ENCODE peak calls at places on chromosomes 1 and 21, in five cellular contexts. H is lung; Y is esophagus muscularis mucosa; K is CD4-positive, alpha-beta T cell; A is neural progenitor cell. X is an unnamed sample.

GRCh38 chr21:17257784-17258183 is 255.1 kb upstream of the CXADR start:
- DNase-seq in K (no peak), H (no peak), Y (no peak), A (no peak), X (peak; percentile 25)

GRCh38 chr1:176989754-176990153 is 174.8 kb downstream of the ASTN1 start:
- DNase-seq in K (no peak), Y (no peak), A (no peak), H (no peak), X (no peak)

GRCh38 chr1:64677471-64677870 is 67.4 kb upstream of the RAVER2 start:
- DNase-seq in K (no peak), Y (no peak), A (no peak), H (no peak), X (no peak)

GRCh38 chr1:38028105-38028591 is 15.6 kb downstream of the UTP11 start:
- DNase-seq in K (no peak), A (no peak), Y (no peak), H (no peak), X (peak; percentile 63)

GRCh38 chr1:178942285-178943218 is 71.7 kb upstream of the ANGPTL1 start:
- DNase-seq in K (no peak), Y (peak; percentile 78), A (no peak), H (peak; percentile 21), X (no peak)

GRCh38 chr21:27693376-27693775 is 726.5 kb upstream of the ADAMTS5 start:
- DNase-seq in H (no peak), Y (no peak), A (no peak), K (no peak), X (peak; percentile 96)

GRCh38 chr1:172638885-172639831 is 19.7 kb upstream of the FASLG start:
- DNase-seq in H (no peak), Y (no peak), A (no peak), K (peak; percentile 56), X (peak; percentile 99)

GRCh38 chr1:59150537-59151386 is 146.1 kb upstream of the FGGY start:
- DNase-seq in A (no peak), Y (peak; percentile 95), K (no peak), H (peak; percentile 60), X (peak; percentile 97)

GRCh38 chr1:231691618-231692259 is 65.1 kb downstream of the DISC1 start:
- DNase-seq in Y (no peak), K (no peak), A (peak; percentile 64), H (no peak), X (no peak)

GRCh38 chr21:17803536-17803935 is 15.6 kb downstream of the C21orf91 start:
- DNase-seq in Y (no peak), K (no peak), H (no peak), A (no peak), X (no peak)

GRCh38 chr1:85976806-85977205 is 179.8 kb downstream of the COL24A1 start:
- DNase-seq in H (no peak), A (no peak), K (no peak), Y (no peak), X (no peak)

GRCh38 chr1:107820797-107821196 is 144.2 kb downstream of the VAV3 start:
- DNase-seq in H (no peak), K (no peak), Y (no peak), A (no peak), X (peak; percentile 25)

DNA sequence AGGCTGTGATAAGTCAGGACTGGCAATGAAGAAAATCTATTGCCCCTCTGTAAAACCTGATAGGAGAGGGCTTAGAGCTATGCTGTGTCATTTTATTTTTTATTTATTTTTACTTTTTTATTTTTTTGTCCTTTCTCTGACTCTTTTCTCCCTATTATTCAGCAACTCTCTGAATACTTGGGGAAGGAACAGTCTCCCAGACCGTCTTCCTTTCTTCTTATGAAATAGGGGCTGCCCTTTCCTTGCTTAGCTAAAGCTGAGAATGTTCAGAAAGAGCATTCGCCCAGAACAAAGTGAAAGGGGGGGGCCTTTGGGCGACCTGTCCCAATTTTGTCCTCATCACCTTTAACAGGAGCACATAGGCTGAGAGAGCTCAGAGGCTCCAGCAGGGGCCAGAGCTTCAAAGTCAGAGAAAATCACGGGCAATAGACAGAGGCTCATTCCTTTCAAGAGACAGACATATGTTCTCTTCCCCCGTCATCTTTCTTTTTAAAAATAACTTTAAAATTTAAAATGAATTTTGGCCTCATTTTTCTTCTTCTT is 80.9 kb downstream of the RNF220 start:
- DNase-seq in H (no peak), K (no peak), Y (no peak), A (no peak), X (no peak)
- H3K27ac ChIP-seq in H (peak overlapping the region; percentile 61), K (no peak overlapping the region), Y (peak overlapping the region; percentile 46), A (no peak overlapping the region), X (no peak overlapping the region)

DNA sequence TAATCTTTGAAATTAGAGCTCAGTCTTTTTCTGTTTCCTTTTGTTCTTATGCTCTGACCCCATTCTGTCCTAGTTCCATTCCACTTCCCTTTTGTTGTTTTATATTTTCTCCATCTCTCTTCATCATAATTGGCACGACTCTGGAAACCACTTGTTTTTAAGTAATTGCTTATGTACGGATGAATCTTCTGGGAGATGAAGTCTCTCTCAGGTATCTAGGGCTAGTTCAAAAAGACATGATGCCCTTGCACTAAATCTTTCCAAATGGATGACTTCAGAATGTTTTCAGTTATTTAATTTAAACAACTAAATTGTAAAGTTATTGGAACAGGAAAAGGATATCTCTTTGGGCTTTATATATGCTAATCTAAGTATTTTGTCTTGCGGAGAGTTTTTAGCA is at the start of gene OR6F1:
- DNase-seq in Y (no peak), H (no peak), K (no peak), A (no peak), X (no peak)
- H3K27me3 ChIP-seq in Y (no peaks in the 10 kb centered on the region), H (no peaks in the 10 kb centered on the region), K (no peaks in the 10 kb centered on the region), A (no peaks in the 10 kb centered on the region), X (no peaks in the 10 kb centered on the region)

DNA sequence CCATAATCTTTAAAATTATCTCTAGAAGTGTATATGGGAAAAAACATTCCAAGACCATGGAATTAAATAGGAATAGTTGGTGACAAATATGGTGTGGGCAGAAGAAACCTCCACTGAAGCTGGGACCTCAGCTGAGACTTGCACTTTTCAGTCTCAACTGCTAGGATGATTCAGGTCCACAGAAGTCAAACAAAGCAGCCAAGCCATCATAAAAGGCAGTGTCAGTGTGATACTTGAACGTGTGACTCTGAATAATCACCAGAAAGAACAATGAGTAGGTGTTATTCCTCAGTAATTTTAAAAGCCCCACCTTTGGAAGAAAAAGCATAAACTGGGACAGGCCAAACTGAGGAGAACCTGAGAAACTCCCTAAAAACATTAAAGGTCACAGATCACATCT is 90.7 kb downstream of the ZNF281 start:
- DNase-seq in H (no peak), K (no peak), A (no peak), Y (no peak), X (no peak)
- H3K27ac ChIP-seq in H (no peak overlapping the region), K (no peak overlapping the region), A (no peak overlapping the region), Y (no peak overlapping the region), X (no peak overlapping the region)

GRCh38 chr1:80837066-80837465 is 963.7 kb upstream of the ADGRL2 start:
- DNase-seq in A (no peak), K (no peak), Y (no peak), H (no peak), X (no peak)

GRCh38 chr1:80836505-80836904 is 964.2 kb upstream of the ADGRL2 start:
- DNase-seq in H (no peak), Y (no peak), K (no peak), A (no peak), X (no peak)

GRCh38 chr1:80846966-80847365 is 953.8 kb upstream of the ADGRL2 start:
- DNase-seq in H (no peak), K (no peak), Y (no peak), A (no peak), X (peak; percentile 32)

DNA sequence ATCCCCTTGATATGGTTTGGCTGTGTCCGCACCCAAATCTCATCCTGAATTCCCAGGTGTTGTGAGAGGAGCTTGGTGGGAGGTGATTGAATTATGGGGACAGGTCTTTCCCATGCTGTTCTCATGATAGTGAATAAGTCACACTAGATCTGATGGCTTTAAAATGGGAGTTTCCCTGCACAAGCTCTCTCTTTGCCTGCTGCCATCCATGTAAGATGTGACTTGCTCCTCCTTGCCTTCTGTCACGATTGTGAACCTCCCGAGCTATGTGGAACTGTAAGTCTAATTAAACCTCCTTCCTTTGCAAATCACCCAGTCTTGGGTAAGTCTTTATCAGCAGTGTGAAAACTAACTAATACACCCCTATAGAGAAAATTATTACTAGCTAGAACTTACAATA is 959.5 kb upstream of the ADGRL2 start:
- DNase-seq in K (no peak), H (no peak), A (no peak), Y (no peak), X (no peak)
- H3K27me3 ChIP-seq in K (no peaks in the 10 kb centered on the region), H (no peaks in the 10 kb centered on the region), A (no peaks in the 10 kb centered on the region), Y (no peaks in the 10 kb centered on the region), X (no peaks in the 10 kb centered on the region)

DNA sequence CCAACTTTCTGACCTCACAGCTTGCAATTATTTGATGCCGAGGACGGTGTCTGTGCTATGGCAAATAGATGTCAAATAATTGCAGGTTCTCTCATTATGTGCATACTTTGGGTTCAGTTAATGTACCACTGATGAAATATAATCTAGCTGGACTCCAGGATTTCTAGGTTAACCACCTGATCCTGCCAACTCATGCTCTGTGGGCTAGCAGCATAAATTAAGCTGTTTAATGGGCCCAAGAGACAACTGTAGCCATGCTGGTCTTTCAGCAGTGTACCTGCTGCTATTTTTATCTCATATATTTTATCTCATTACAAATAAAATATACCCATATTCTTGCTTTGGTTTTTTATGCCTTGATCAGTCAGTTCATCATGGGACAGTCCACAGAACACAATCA is 43.3 kb upstream of the HP1BP3 start:
- DNase-seq in K (no peak), H (no peak), Y (no peak), A (no peak), X (no peak)
- H3K27ac ChIP-seq in K (no peak overlapping the region), H (no peak overlapping the region), Y (no peak overlapping the region), A (peak overlapping the region; percentile 1), X (no peak overlapping the region)

DNA sequence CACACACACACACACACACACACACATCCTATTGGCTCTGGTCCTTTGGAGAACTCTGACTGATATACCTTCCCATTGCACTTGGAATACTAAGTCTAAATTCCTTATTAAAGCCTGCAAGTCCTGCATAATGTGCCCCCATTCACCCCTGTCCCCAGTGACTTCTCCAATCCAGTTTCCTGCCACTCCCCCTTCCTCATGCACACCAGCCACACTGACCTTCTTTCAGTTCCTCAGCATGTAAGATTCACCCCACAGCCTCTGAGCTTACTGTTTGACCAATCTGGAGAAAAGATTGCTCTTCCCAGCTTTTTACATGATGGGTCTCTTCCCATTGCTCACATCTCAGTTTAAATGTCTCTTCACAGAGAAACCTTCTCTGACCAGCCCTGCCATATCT is 146.6 kb downstream of the TBX15 start:
- DNase-seq in A (no peak), K (no peak), H (no peak), Y (no peak), X (no peak)
- H3K27me3 ChIP-seq in A (no peaks in the 10 kb centered on the region), K (no peaks in the 10 kb centered on the region), H (no peaks in the 10 kb centered on the region), Y (no peaks in the 10 kb centered on the region), X (no peaks in the 10 kb centered on the region)

GRCh38 chr1:15938628-15939161 is 37.2 kb downstream of the ZBTB17 start:
- DNase-seq in K (no peak), A (no peak), Y (no peak), H (no peak), X (no peak)
- H3K27ac ChIP-seq in K (no peak overlapping the region), A (no peak overlapping the region), Y (peak overlapping the region; percentile 57), H (no peak overlapping the region), X (no peak overlapping the region)

DNA sequence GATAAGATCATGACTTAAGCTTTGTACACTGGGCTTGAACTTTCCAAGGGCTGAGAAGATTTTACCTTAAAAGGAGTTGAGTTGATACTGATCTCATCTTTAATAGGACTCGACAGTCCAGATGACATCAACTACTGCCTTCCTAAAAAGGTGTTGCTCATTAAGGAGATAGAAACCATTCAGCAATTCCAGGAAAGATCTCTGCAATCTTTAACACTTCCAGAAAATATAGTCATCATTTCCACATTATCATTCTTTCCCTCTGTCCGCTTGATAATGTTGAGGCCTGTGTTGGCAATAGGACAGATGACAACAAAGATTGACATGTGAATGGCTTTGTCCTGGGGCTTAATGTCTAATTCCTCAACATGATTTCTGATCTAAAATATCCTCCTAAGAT is 145.4 kb upstream of the C1orf21 start:
- DNase-seq in Y (no peak), H (no peak), K (no peak), A (no peak), X (no peak)
- H3K27me3 ChIP-seq in Y (no peaks in the 10 kb centered on the region), H (no peaks in the 10 kb centered on the region), K (no peaks in the 10 kb centered on the region), A (peaks cover 18% of the 10 kb centered on the region), X (peaks cover 7% of the 10 kb centered on the region)

X was measured in foreskin keratinocyte.